ENCODE peak calls at places on chromosomes 16 and 17, in four cellular contexts. P is fibroblast of the conjunctiva, D is C1 segment of cervical spinal cord, E is cardiac fibroblast. V is an unnamed sample.

GRCh38 chr17:77674358-77674757 is 284.1 kb upstream of the TNRC6C start:
- DNase-seq in P (no peak), D (no peak), E (no peak), V (no peak)

GRCh38 chr17:10149573-10150399 is 48.6 kb downstream of the GAS7 start:
- DNase-seq in P (peak; percentile 49), D (no peak), E (peak; percentile 60), V (peak; percentile 43)

GRCh38 chr16:2799852-2800226 is 1.6 kb downstream of the PRSS41 start:
- DNase-seq in P (no peak), D (no peak), E (peak; percentile 31), V (peak; percentile 14)

GRCh38 chr16:82192665-82193064 is 22.6 kb upstream of the MPHOSPH6 start:
- DNase-seq in P (no peak), D (no peak), E (peak; percentile 94), V (peak; percentile 52)

GRCh38 chr17:33097411-33097810 is 105.8 kb downstream of the SPACA3 start:
- DNase-seq in P (no peak), D (peak; percentile 30), E (no peak), V (no peak)

GRCh38 chr17:73228748-73229236 is 32.9 kb downstream of the CPSF4L start:
- DNase-seq in P (peak; percentile 66), D (no peak), E (peak; percentile 87), V (peak; percentile 84)

GRCh38 chr17:32310927-32311568 is 30.9 kb downstream of the C17orf75 start:
- DNase-seq in P (no peak), D (peak; percentile 70), E (peak; percentile 11), V (peak; percentile 11)

GRCh38 chr16:74627506-74628220 is 20.7 kb upstream of the GLG1 start:
- DNase-seq in P (no peak), D (no peak), E (peak; percentile 54), V (no peak)

GRCh38 chr16:48075398-48075797 is 80.4 kb downstream of the ABCC12 start:
- DNase-seq in P (no peak), D (no peak), E (peak; percentile 84), V (peak; percentile 86)

GRCh38 chr17:28550858-28551257 is 1.6 kb downstream of the UNC119 start:
- DNase-seq in P (no peak), D (no peak), E (no peak), V (no peak)

GRCh38 chr17:67151717-67152116 is 93.3 kb downstream of the HELZ start:
- DNase-seq in P (peak; percentile 24), D (no peak), E (peak; percentile 83), V (no peak)

GRCh38 chr17:74011963-74012362 is 191.5 kb upstream of the RPL38 start:
- DNase-seq in P (no peak), D (no peak), E (no peak), V (no peak)

GRCh38 chr17:57523926-57524634 is 221.0 kb downstream of the CCDC182 start:
- DNase-seq in P (peak; percentile 13), D (no peak), E (peak; percentile 39), V (no peak)

GRCh38 chr17:39782481-39782880 is 44.7 kb downstream of the GRB7 start:
- DNase-seq in P (no peak), D (no peak), E (peak; percentile 37), V (no peak)

GRCh38 chr16:2739555-2740435 is 12.6 kb upstream of the SRRM2 start:
- DNase-seq in P (no peak), D (no peak), E (no peak), V (no peak)

GRCh38 chr17:43823350-43824084 is 9.4 kb downstream of the MPP3 start:
- DNase-seq in P (no peak), D (peak; percentile 31), E (no peak), V (no peak)

GRCh38 chr17:44233582-44233981 is 14.1 kb upstream of the UBTF start:
- DNase-seq in P (no peak), D (no peak), E (no peak), V (no peak)

GRCh38 chr17:323721-324139 is 28.9 kb downstream of the RPH3AL start:
- DNase-seq in P (no peak), D (no peak), E (no peak), V (no peak)

GRCh38 chr17:50884354-50885311 is 18.5 kb upstream of the TOB1 start:
- DNase-seq in P (no peak), D (no peak), E (no peak), V (no peak)

GRCh38 chr16:2535644-2536021 is 2.2 kb upstream of the PDPK1 start:
- DNase-seq in P (no peak), D (no peak), E (peak; percentile 79), V (peak; percentile 64)

GRCh38 chr16:55488306-55488705 is 9.3 kb downstream of the MMP2 start:
- DNase-seq in P (no peak), D (no peak), E (no peak), V (no peak)

GRCh38 chr16:56617212-56618085 is 8.1 kb upstream of the MT1E start:
- DNase-seq in P (no peak), D (peak; percentile 8), E (peak; percentile 78), V (no peak)

GRCh38 chr16:59296002-59296401 is 561.9 kb upstream of the GOT2 start:
- DNase-seq in P (no peak), D (no peak), E (no peak), V (no peak)

V was measured in stromal cell of bone marrow.